ENCODE peak calls at places on chromosome 22, in eight cellular contexts. N is iris pigment epithelial cell, A is astrocyte, T is omental fat pad, Q is globus pallidus, B is T-helper 2 cell, E is Right ventricle myocardium superior, M is NAMALWA. C is an unnamed sample.

GRCh38 chr22:35409783-35410662 is 10.1 kb downstream of the MCM5 start:
- DNase-seq in N (no peak), A (no peak), T (no peak), Q (peak; percentile 70), B (no peak), E (peak; percentile 54), M (peak; percentile 95), C (no peak)

GRCh38 chr22:22060200-22061084 is 77.9 kb upstream of the TOP3B start:
- DNase-seq in N (peak; percentile 24), A (no peak), T (no peak), Q (peak; percentile 38), B (no peak), E (peak; percentile 74), M (peak; percentile 72), C (peak; percentile 41)

GRCh38 chr22:20433686-20434241 is 3.9 kb downstream of the SCARF2 start:
- DNase-seq in N (no peak), A (no peak), T (no peak), Q (no peak), B (no peak), E (no peak), M (no peak), C (no peak)

GRCh38 chr22:46734830-46735453 is 3.1 kb downstream of the CERK start:
- DNase-seq in N (peak; percentile 24), A (no peak), T (no peak), Q (no peak), B (no peak), E (peak; percentile 72), M (peak; percentile 90), C (peak; percentile 41)

GRCh38 chr22:32637951-32638350 is 163.3 kb downstream of the FBXO7 start:
- DNase-seq in N (no peak), A (no peak), T (no peak), Q (no peak), B (no peak), E (no peak), M (no peak), C (no peak)

GRCh38 chr22:25754527-25755202 is 12.7 kb downstream of the MYO18B start:
- DNase-seq in N (peak; percentile 82), A (peak; percentile 94), T (no peak), Q (no peak), B (no peak), E (peak; percentile 84), M (no peak), C (no peak)

GRCh38 chr22:39369186-39369585 is 19.4 kb downstream of the SYNGR1 start:
- DNase-seq in N (no peak), A (no peak), T (no peak), Q (no peak), B (no peak), E (no peak), M (no peak), C (no peak)

GRCh38 chr22:50186789-50187523 is 1.2 kb downstream of the TRABD start:
- DNase-seq in N (peak; percentile 29), A (no peak), T (no peak), Q (no peak), B (no peak), E (peak; percentile 47), M (peak; percentile 47), C (no peak)

GRCh38 chr22:20243545-20244249 is 24.4 kb downstream of the RTN4R start:
- DNase-seq in N (peak; percentile 87), A (peak; percentile 73), T (no peak), Q (no peak), B (no peak), E (peak; percentile 82), M (peak; percentile 38), C (peak; percentile 69)

GRCh38 chr22:50177537-50178470 is 7.3 kb downstream of the PANX2 start:
- DNase-seq in N (no peak), A (no peak), T (no peak), Q (no peak), B (no peak), E (no peak), M (no peak), C (no peak)

GRCh38 chr22:26672060-26672471 is 14.7 kb downstream of the MIAT start:
- DNase-seq in N (no peak), A (no peak), T (no peak), Q (no peak), B (no peak), E (no peak), M (no peak), C (no peak)

GRCh38 chr22:20253161-20253560 is 15.0 kb downstream of the RTN4R start:
- DNase-seq in N (no peak), A (no peak), T (no peak), Q (no peak), B (no peak), E (no peak), M (no peak), C (no peak)

GRCh38 chr22:45526768-45527360 is 24.2 kb downstream of the FBLN1 start:
- DNase-seq in N (no peak), A (peak; percentile 59), T (no peak), Q (no peak), B (no peak), E (no peak), M (no peak), C (no peak)

GRCh38 chr22:26589367-26589844 is 526 bp downstream of the TPST2 start:
- DNase-seq in N (peak; percentile 4), A (no peak), T (no peak), Q (no peak), B (no peak), E (peak; percentile 63), M (peak; percentile 39), C (no peak)

GRCh38 chr22:31295831-31296230 is 3.5 kb upstream of the PIK3IP1 start:
- DNase-seq in N (peak; percentile 60), A (peak; percentile 34), T (no peak), Q (no peak), B (no peak), E (no peak), M (no peak), C (no peak)

GRCh38 chr22:23058063-23058462 is 12.3 kb upstream of the GNAZ start:
- DNase-seq in N (no peak), A (no peak), T (no peak), Q (no peak), B (no peak), E (no peak), M (no peak), C (no peak)

GRCh38 chr22:39177456-39177775 is 24.9 kb upstream of the CBX7 start:
- DNase-seq in N (no peak), A (no peak), T (no peak), Q (no peak), B (no peak), E (no peak), M (no peak), C (no peak)

GRCh38 chr22:44605486-44605885 is 96.5 kb upstream of the PRR5 start:
- DNase-seq in N (no peak), A (no peak), T (no peak), Q (no peak), B (no peak), E (no peak), M (no peak), C (no peak)

GRCh38 chr22:17647996-17648395 is 9.4 kb downstream of the BCL2L13 start:
- DNase-seq in N (peak; percentile 37), A (no peak), T (no peak), Q (no peak), B (no peak), E (no peak), M (no peak), C (no peak)

C was measured in CD8-positive, alpha-beta T cell.